ENCODE peak calls at places on chromosomes 3 and 15, in six cellular contexts. One of them, this sample, is unnamed.

GRCh38 chr3:75906555-75907112 is 121.3 kb upstream of the ZNF717 start:
- DNase-seq in endothelial cell of umbilical vein: no peak
- DNase-seq in A549: no peak
- DNase-seq in GM12878: no peak
- DNase-seq in HepG2: no peak
- DNase-seq in K562: no peak
- DNase-seq in this sample: no peak

GRCh38 chr3:74060201-74060600 is 435.5 kb upstream of the PDZRN3 start:
- DNase-seq in endothelial cell of umbilical vein: no peak
- DNase-seq in A549: no peak
- DNase-seq in GM12878: no peak
- DNase-seq in HepG2: no peak
- DNase-seq in K562: no peak
- DNase-seq in this sample: no peak

GRCh38 chr3:468172-468571 is 271.6 kb downstream of the CHL1 start:
- DNase-seq in endothelial cell of umbilical vein: no peak
- DNase-seq in A549: peak
- DNase-seq in GM12878: no peak
- DNase-seq in HepG2: no peak
- DNase-seq in K562: peak
- DNase-seq in this sample: peak

GRCh38 chr3:165204445-165204844 is 8.3 kb upstream of the SLITRK3 start:
- DNase-seq in endothelial cell of umbilical vein: no peak
- DNase-seq in A549: no peak
- DNase-seq in GM12878: no peak
- DNase-seq in HepG2: no peak
- DNase-seq in K562: no peak
- DNase-seq in this sample: no peak

GRCh38 chr3:13371100-13372075 is 48.7 kb downstream of the NUP210 start:
- DNase-seq in endothelial cell of umbilical vein: no peak
- DNase-seq in A549: no peak
- DNase-seq in GM12878: no peak
- DNase-seq in HepG2: no peak
- DNase-seq in K562: no peak
- DNase-seq in this sample: no peak

GRCh38 chr15:52523192-52523591 is 5.5 kb downstream of the MYO5A start:
- DNase-seq in endothelial cell of umbilical vein: peak
- DNase-seq in A549: no peak
- DNase-seq in GM12878: no peak
- DNase-seq in HepG2: no peak
- DNase-seq in K562: no peak
- DNase-seq in this sample: no peak

GRCh38 chr15:77504310-77504709 is 83.6 kb downstream of the HMG20A start:
- DNase-seq in endothelial cell of umbilical vein: no peak
- DNase-seq in A549: no peak
- DNase-seq in GM12878: no peak
- DNase-seq in HepG2: no peak
- DNase-seq in K562: no peak
- DNase-seq in this sample: no peak

GRCh38 chr15:81010086-81010485 is 9.4 kb downstream of the TLNRD1 start:
- DNase-seq in endothelial cell of umbilical vein: no peak
- DNase-seq in A549: no peak
- DNase-seq in GM12878: no peak
- DNase-seq in HepG2: no peak
- DNase-seq in K562: no peak
- DNase-seq in this sample: no peak

GRCh38 chr3:117019082-117019713 is 309.6 kb downstream of the TUSC7 start:
- DNase-seq in endothelial cell of umbilical vein: peak
- DNase-seq in A549: peak
- DNase-seq in GM12878: no peak
- DNase-seq in HepG2: peak
- DNase-seq in K562: no peak
- DNase-seq in this sample: peak

GRCh38 chr15:25668901-25669300 is 194.2 kb downstream of the ATP10A start:
- DNase-seq in endothelial cell of umbilical vein: no peak
- DNase-seq in A549: no peak
- DNase-seq in GM12878: no peak
- DNase-seq in HepG2: no peak
- DNase-seq in K562: no peak
- DNase-seq in this sample: no peak

GRCh38 chr15:95169701-95170459 is 938.5 kb downstream of the MCTP2 start:
- DNase-seq in endothelial cell of umbilical vein: no peak
- DNase-seq in A549: no peak
- DNase-seq in GM12878: no peak
- DNase-seq in HepG2: no peak
- DNase-seq in K562: no peak
- DNase-seq in this sample: no peak

GRCh38 chr3:13110678-13111116 is 37.5 kb upstream of the IQSEC1 start:
- DNase-seq in endothelial cell of umbilical vein: no peak
- DNase-seq in A549: no peak
- DNase-seq in GM12878: peak
- DNase-seq in HepG2: no peak
- DNase-seq in K562: no peak
- DNase-seq in this sample: no peak

GRCh38 chr3:72273615-72274014 is 488.7 kb upstream of the PROK2 start:
- DNase-seq in endothelial cell of umbilical vein: no peak
- DNase-seq in A549: no peak
- DNase-seq in GM12878: no peak
- DNase-seq in HepG2: no peak
- DNase-seq in K562: no peak
- DNase-seq in this sample: no peak

GRCh38 chr3:39144095-39144747 is 9.2 kb downstream of the CSRNP1 start:
- DNase-seq in endothelial cell of umbilical vein: no peak
- DNase-seq in A549: no peak
- DNase-seq in GM12878: no peak
- DNase-seq in HepG2: no peak
- DNase-seq in K562: no peak
- DNase-seq in this sample: no peak

GRCh38 chr15:58452775-58453174 is 21.0 kb downstream of the LIPC start:
- DNase-seq in endothelial cell of umbilical vein: no peak
- DNase-seq in A549: no peak
- DNase-seq in GM12878: no peak
- DNase-seq in HepG2: no peak
- DNase-seq in K562: no peak
- DNase-seq in this sample: no peak

GRCh38 chr3:180295811-180296210 is 259.1 kb upstream of the PEX5L start:
- DNase-seq in endothelial cell of umbilical vein: no peak
- DNase-seq in A549: no peak
- DNase-seq in GM12878: no peak
- DNase-seq in HepG2: no peak
- DNase-seq in K562: no peak
- DNase-seq in this sample: no peak

GRCh38 chr15:72184165-72184811 is 13.3 kb downstream of the GRAMD2A start:
- DNase-seq in endothelial cell of umbilical vein: no peak
- DNase-seq in A549: peak
- DNase-seq in GM12878: no peak
- DNase-seq in HepG2: peak
- DNase-seq in K562: no peak
- DNase-seq in this sample: no peak

GRCh38 chr3:2096196-2096595 is 2.5 kb upstream of the CNTN4 start:
- DNase-seq in endothelial cell of umbilical vein: no peak
- DNase-seq in A549: no peak
- DNase-seq in GM12878: no peak
- DNase-seq in HepG2: no peak
- DNase-seq in K562: no peak
- DNase-seq in this sample: no peak

GRCh38 chr3:99637381-99638111 is 848 bp upstream of the COL8A1 start:
- DNase-seq in endothelial cell of umbilical vein: peak
- DNase-seq in A549: no peak
- DNase-seq in GM12878: no peak
- DNase-seq in HepG2: no peak
- DNase-seq in K562: no peak
- DNase-seq in this sample: no peak

GRCh38 chr3:172107403-172107802 is 68.0 kb downstream of the FNDC3B start:
- DNase-seq in endothelial cell of umbilical vein: no peak
- DNase-seq in A549: no peak
- DNase-seq in GM12878: peak
- DNase-seq in HepG2: no peak
- DNase-seq in K562: peak
- DNase-seq in this sample: peak

GRCh38 chr3:150520408-150520807 is 25.9 kb downstream of the SERP1 start:
- DNase-seq in endothelial cell of umbilical vein: no peak
- DNase-seq in A549: no peak
- DNase-seq in GM12878: no peak
- DNase-seq in HepG2: no peak
- DNase-seq in K562: no peak
- DNase-seq in this sample: no peak

DNA sequence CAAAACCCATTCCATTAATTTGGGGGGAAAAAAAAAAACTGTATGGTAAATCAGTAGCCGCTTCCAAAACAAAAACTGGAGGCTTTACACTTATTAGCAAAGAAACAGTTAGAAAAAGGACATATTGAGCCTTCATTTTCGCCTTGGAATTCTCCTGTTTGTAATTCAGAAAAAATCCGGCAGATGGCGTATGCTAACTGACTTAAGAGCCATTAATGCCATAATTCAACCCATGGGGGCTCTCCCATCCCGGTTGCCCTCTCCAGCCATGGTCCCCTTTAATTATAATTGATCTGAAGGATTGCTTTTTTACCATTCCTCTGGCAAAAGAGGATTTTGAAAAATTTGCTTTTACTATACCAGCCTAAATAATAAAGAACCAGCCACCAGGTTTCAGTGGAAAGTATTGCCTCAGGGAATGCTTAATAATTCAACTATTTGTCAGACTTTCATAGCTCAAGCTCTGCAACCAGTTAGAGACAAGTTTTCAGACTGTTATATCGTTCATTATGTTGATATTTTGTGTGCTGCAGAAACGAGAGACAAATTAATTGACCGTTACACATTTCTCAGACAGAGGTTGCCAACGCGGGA is 9.4 kb upstream of the RPL24 start:
- DNase-seq in endothelial cell of umbilical vein: peak
- DNase-seq in A549: peak
- DNase-seq in GM12878: no peak
- DNase-seq in HepG2: peak
- DNase-seq in K562: peak
- DNase-seq in this sample: peak
- TF ChIP-seq CTCF in endothelial cell of umbilical vein: peak
- TF ChIP-seq CTCF in A549: peak
- TF ChIP-seq CTCF in GM12878: peak
- TF ChIP-seq CTCF in HepG2: peak
- TF ChIP-seq CTCF in K562: peak
- TF ChIP-seq CTCF in this sample: peak

DNA sequence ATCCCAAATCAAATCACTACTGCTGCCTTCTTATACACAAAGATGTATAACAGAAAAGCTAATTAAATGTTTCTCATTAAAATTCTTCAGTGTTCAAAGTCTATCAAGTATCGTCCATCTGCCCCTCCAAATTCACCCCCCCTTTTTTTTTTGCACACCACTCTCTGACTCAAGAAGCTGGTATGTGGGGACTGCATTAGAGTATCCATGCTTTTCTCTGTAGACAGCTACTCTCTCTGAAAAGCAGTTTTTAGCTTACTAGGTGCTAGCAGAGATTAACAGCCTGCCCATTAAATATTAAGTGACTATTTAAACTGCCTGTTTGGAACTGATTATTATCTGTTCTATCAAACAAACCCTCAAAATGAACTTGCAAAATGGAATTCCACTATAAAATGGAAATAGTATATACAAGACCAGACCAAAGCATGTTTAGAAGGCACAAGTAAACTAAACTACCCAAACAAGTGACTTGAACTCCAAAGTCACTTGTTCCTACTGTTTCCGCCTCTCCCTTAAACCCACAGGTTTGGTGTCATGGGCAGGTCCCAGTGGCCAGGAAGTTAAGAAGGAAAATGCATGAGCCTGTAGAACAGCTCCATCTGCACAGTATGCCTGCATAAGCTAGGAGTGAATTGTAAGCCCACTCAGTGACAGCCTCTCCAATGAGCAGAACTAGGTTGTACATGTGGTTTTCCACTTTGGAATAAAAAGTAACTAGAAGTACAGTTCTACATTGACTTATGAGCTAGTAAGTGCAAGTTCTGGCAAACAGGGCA is 32.5 kb downstream of the GBE1 start:
- DNase-seq in endothelial cell of umbilical vein: peak
- DNase-seq in A549: no peak
- DNase-seq in GM12878: no peak
- DNase-seq in HepG2: no peak
- DNase-seq in K562: no peak
- DNase-seq in this sample: no peak
- H3K4me3 ChIP-seq in endothelial cell of umbilical vein: no peak
- H3K4me3 ChIP-seq in A549: peak
- H3K4me3 ChIP-seq in GM12878: no peak
- H3K4me3 ChIP-seq in HepG2: no peak
- H3K4me3 ChIP-seq in K562: no peak
- H3K4me3 ChIP-seq in this sample: no peak

DNA sequence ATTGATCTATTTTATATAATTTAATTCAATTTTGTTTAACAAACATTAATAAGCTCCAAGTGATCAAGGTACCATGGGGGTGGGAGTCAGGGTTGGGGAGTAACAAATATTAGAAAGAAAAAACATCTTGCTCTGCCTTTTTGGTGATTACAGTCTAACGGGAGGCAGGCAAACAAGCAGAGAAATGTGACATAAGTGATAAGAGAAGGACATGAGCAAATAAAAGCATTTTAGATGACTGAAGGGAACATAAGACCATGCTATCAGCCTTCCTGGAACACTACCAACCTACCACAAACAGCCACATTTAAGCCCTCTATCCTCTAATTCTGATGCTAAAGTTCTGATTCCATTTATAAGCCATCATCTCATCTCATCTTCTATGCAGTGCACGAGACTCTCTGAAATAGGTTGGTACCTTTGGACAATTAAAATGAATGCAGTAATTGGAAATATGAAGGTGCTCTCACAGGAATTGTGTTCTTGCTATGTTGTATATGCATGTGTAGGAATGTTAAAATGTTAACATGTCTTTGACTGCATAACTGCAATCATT is 243.4 kb upstream of the P2RY1 start:
- DNase-seq in endothelial cell of umbilical vein: no peak
- DNase-seq in A549: no peak
- DNase-seq in GM12878: no peak
- DNase-seq in HepG2: no peak
- DNase-seq in K562: peak
- DNase-seq in this sample: no peak
- TF ChIP-seq MYC in endothelial cell of umbilical vein: no peak
- TF ChIP-seq MYC in A549: no peak
- TF ChIP-seq MYC in GM12878: no peak
- TF ChIP-seq MYC in HepG2: no peak
- TF ChIP-seq MYC in K562: no peak
- TF ChIP-seq MYC in this sample: no peak

GRCh38 chr15:60591491-60592385 is 112.8 kb upstream of the ICE2 start:
- DNase-seq in endothelial cell of umbilical vein: peak
- DNase-seq in A549: peak
- DNase-seq in GM12878: no peak
- DNase-seq in HepG2: no peak
- DNase-seq in K562: no peak
- DNase-seq in this sample: no peak
- TF ChIP-seq CTCF in endothelial cell of umbilical vein: peak
- TF ChIP-seq CTCF in A549: no peak
- TF ChIP-seq CTCF in GM12878: no peak
- TF ChIP-seq CTCF in HepG2: no peak
- TF ChIP-seq CTCF in K562: no peak
- TF ChIP-seq CTCF in this sample: no peak

GRCh38 chr3:28758115-28758514 is 409.5 kb upstream of the AZI2 start:
- DNase-seq in endothelial cell of umbilical vein: no peak
- DNase-seq in A549: no peak
- DNase-seq in GM12878: no peak
- DNase-seq in HepG2: no peak
- DNase-seq in K562: no peak
- DNase-seq in this sample: no peak
- H3K4me3 ChIP-seq in endothelial cell of umbilical vein: no peak
- H3K4me3 ChIP-seq in A549: no peak
- H3K4me3 ChIP-seq in GM12878: no peak
- H3K4me3 ChIP-seq in HepG2: no peak
- H3K4me3 ChIP-seq in K562: no peak
- H3K4me3 ChIP-seq in this sample: no peak